ENCODE peak calls at places on chromosomes 1 and 21, in four cellular contexts. One of them, this sample, is unnamed.

GRCh38 chr1:15736035-15736665 is at the start of gene SLC25A34:
- DNase-seq in ovary: no peak
- DNase-seq in GM12865: no peak
- DNase-seq in neural crest cell: no peak
- DNase-seq in this sample: no peak

GRCh38 chr21:25735895-25736597 is 1.3 kb downstream of the GABPA start:
- DNase-seq in GM12865: peak
- DNase-seq in ovary: no peak
- DNase-seq in neural crest cell: no peak
- DNase-seq in this sample: no peak

GRCh38 chr1:97942161-97943123 is 21.6 kb upstream of the DPYD start:
- DNase-seq in ovary: no peak
- DNase-seq in GM12865: no peak
- DNase-seq in neural crest cell: no peak
- DNase-seq in this sample: no peak

GRCh38 chr1:31753623-31754349 is 10.4 kb downstream of the ADGRB2 start:
- DNase-seq in GM12865: no peak
- DNase-seq in neural crest cell: no peak
- DNase-seq in ovary: peak
- DNase-seq in this sample: no peak

GRCh38 chr1:63835075-63835633 is 61.3 kb downstream of the ROR1 start:
- DNase-seq in GM12865: no peak
- DNase-seq in ovary: no peak
- DNase-seq in neural crest cell: no peak
- DNase-seq in this sample: no peak

GRCh38 chr21:31905444-31906400 is 32.9 kb downstream of the HUNK start:
- DNase-seq in ovary: no peak
- DNase-seq in GM12865: no peak
- DNase-seq in neural crest cell: no peak
- DNase-seq in this sample: no peak

GRCh38 chr1:117060441-117061317 is 553 bp downstream of the TTF2 start:
- DNase-seq in ovary: no peak
- DNase-seq in GM12865: peak
- DNase-seq in neural crest cell: no peak
- DNase-seq in this sample: peak

GRCh38 chr1:180603223-180603849 is 28.5 kb upstream of the XPR1 start:
- DNase-seq in GM12865: no peak
- DNase-seq in neural crest cell: no peak
- DNase-seq in ovary: no peak
- DNase-seq in this sample: no peak

GRCh38 chr1:11735531-11735853 is 444 bp upstream of the AGTRAP start:
- DNase-seq in GM12865: no peak
- DNase-seq in ovary: no peak
- DNase-seq in neural crest cell: no peak
- DNase-seq in this sample: no peak
- TF ChIP-seq CTCF in GM12865: no peak
- TF ChIP-seq CTCF in ovary: no peak
- TF ChIP-seq CTCF in neural crest cell: no peak
- TF ChIP-seq CTCF in this sample: no peak

DNA sequence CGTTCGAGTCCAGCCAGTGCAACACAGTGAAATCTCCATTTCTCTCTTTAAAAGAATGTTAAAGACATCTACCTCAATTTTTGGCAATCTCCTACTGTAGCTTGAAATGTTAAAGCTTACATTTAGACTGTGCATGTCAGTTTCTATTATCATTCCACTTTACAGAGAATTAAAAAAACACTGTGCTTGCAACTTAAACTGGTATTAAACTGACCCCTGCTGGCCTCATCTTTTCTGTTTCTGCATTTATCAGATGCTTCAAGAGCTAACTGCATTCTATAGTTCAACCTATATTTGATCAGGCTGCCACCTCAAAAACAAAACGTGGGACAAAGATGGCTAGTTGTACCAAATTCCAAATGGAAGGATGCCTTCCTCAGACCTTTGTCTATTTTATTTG is 226.5 kb downstream of the SMYD3 start:
- DNase-seq in GM12865: peak
- DNase-seq in neural crest cell: no peak
- DNase-seq in ovary: no peak
- DNase-seq in this sample: no peak
- TF ChIP-seq CTCF in GM12865: peak
- TF ChIP-seq CTCF in neural crest cell: peak
- TF ChIP-seq CTCF in ovary: no peak
- TF ChIP-seq CTCF in this sample: peak

GRCh38 chr1:238377280-238377919 is 486.7 kb upstream of the ZP4 start:
- DNase-seq in GM12865: no peak
- DNase-seq in ovary: no peak
- DNase-seq in neural crest cell: no peak
- DNase-seq in this sample: no peak
- TF ChIP-seq CTCF in GM12865: no peak
- TF ChIP-seq CTCF in ovary: no peak
- TF ChIP-seq CTCF in neural crest cell: no peak
- TF ChIP-seq CTCF in this sample: no peak

DNA sequence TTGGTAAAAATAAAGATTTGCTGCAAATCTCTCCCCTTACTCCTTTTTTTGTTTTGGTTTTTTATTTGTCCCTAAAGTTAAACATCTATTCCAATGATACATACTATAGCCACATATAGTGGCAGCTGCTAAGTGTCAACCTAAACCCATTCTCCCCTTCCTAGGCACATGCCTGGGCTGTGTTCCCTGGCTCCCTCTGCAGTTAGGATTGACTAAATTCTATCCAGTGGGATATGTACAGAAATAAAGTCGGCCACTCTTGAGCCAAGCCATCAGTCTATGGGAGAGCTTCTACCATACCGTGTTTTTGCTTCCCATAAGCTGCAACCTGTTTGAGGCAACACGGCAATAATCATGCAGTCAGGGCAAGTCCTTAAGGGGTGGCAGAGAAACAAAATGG is 23.6 kb downstream of the MCOLN3 start:
- DNase-seq in neural crest cell: no peak
- DNase-seq in ovary: no peak
- DNase-seq in GM12865: no peak
- DNase-seq in this sample: no peak
- TF ChIP-seq CTCF in neural crest cell: no peak
- TF ChIP-seq CTCF in ovary: no peak
- TF ChIP-seq CTCF in GM12865: no peak
- TF ChIP-seq CTCF in this sample: no peak

GRCh38 chr1:246795906-246796694 is 71.9 kb downstream of the SCCPDH start:
- DNase-seq in neural crest cell: no peak
- DNase-seq in GM12865: no peak
- DNase-seq in ovary: no peak
- DNase-seq in this sample: no peak
- TF ChIP-seq CTCF in neural crest cell: no peak
- TF ChIP-seq CTCF in GM12865: no peak
- TF ChIP-seq CTCF in ovary: no peak
- TF ChIP-seq CTCF in this sample: no peak

GRCh38 chr1:86082183-86082582 is 74.4 kb downstream of the COL24A1 start:
- DNase-seq in neural crest cell: no peak
- DNase-seq in ovary: no peak
- DNase-seq in GM12865: no peak
- DNase-seq in this sample: no peak
- TF ChIP-seq CTCF in neural crest cell: peak
- TF ChIP-seq CTCF in ovary: no peak
- TF ChIP-seq CTCF in GM12865: no peak
- TF ChIP-seq CTCF in this sample: peak

GRCh38 chr1:189678779-189679178 is 798.9 kb downstream of the BRINP3 start:
- DNase-seq in neural crest cell: no peak
- DNase-seq in ovary: no peak
- DNase-seq in GM12865: no peak
- DNase-seq in this sample: no peak
- TF ChIP-seq CTCF in neural crest cell: peak
- TF ChIP-seq CTCF in ovary: no peak
- TF ChIP-seq CTCF in GM12865: peak
- TF ChIP-seq CTCF in this sample: peak